ENCODE peak calls at places on chromosomes 12 and 14, in seven cellular contexts. One of them, this sample, is unnamed.
A peak's percentile ranks its signal among the peaks of the same experiment; 100 is the strongest.

GRCh38 chr14:89540009-89540829 is 123.2 kb upstream of the FOXN3 start:
- DNase-seq in H54: no peak
- DNase-seq in caudate nucleus: no peak
- DNase-seq in CD4-positive, alpha-beta memory T cell: no peak
- DNase-seq in activated naive CD4-positive, alpha-beta T cell: no peak
- DNase-seq in activated gamma-delta T cell: no peak
- DNase-seq in cardiac muscle cell: peak; percentile 31
- DNase-seq in this sample: no peak

GRCh38 chr12:92445253-92446081 is 257.3 kb upstream of the PLEKHG7 start:
- DNase-seq in activated naive CD4-positive, alpha-beta T cell: no peak
- DNase-seq in CD4-positive, alpha-beta memory T cell: no peak
- DNase-seq in activated gamma-delta T cell: no peak
- DNase-seq in cardiac muscle cell: no peak
- DNase-seq in caudate nucleus: no peak
- DNase-seq in H54: no peak
- DNase-seq in this sample: no peak

GRCh38 chr12:117580718-117581062 is 219.3 kb upstream of the NOS1 start:
- DNase-seq in cardiac muscle cell: no peak
- DNase-seq in CD4-positive, alpha-beta memory T cell: no peak
- DNase-seq in H54: no peak
- DNase-seq in activated naive CD4-positive, alpha-beta T cell: no peak
- DNase-seq in activated gamma-delta T cell: no peak
- DNase-seq in caudate nucleus: no peak
- DNase-seq in this sample: peak; percentile 30

GRCh38 chr14:26138764-26139445 is 458.9 kb downstream of the NOVA1 start:
- DNase-seq in activated naive CD4-positive, alpha-beta T cell: no peak
- DNase-seq in cardiac muscle cell: peak; percentile 46
- DNase-seq in caudate nucleus: no peak
- DNase-seq in CD4-positive, alpha-beta memory T cell: no peak
- DNase-seq in H54: no peak
- DNase-seq in activated gamma-delta T cell: no peak
- DNase-seq in this sample: no peak

GRCh38 chr12:106033161-106033675 is 105.5 kb downstream of the NUAK1 start:
- DNase-seq in H54: no peak
- DNase-seq in activated naive CD4-positive, alpha-beta T cell: no peak
- DNase-seq in CD4-positive, alpha-beta memory T cell: no peak
- DNase-seq in caudate nucleus: no peak
- DNase-seq in activated gamma-delta T cell: no peak
- DNase-seq in cardiac muscle cell: no peak
- DNase-seq in this sample: no peak

GRCh38 chr12:6764011-6764828 is 1.9 kb upstream of the PTMS start:
- DNase-seq in H54: peak; percentile 95
- DNase-seq in activated gamma-delta T cell: no peak
- DNase-seq in CD4-positive, alpha-beta memory T cell: peak; percentile 56
- DNase-seq in caudate nucleus: peak; percentile 89
- DNase-seq in cardiac muscle cell: peak; percentile 99
- DNase-seq in activated naive CD4-positive, alpha-beta T cell: no peak
- DNase-seq in this sample: peak; percentile 86

GRCh38 chr12:82176761-82177490 is 181.3 kb downstream of the CCDC59 start:
- DNase-seq in H54: no peak
- DNase-seq in activated gamma-delta T cell: no peak
- DNase-seq in activated naive CD4-positive, alpha-beta T cell: no peak
- DNase-seq in CD4-positive, alpha-beta memory T cell: no peak
- DNase-seq in cardiac muscle cell: no peak
- DNase-seq in caudate nucleus: no peak
- DNase-seq in this sample: no peak

GRCh38 chr14:45251912-45252311 is 1.1 kb downstream of the MIS18BP1 start:
- DNase-seq in H54: peak; percentile 8
- DNase-seq in activated naive CD4-positive, alpha-beta T cell: no peak
- DNase-seq in caudate nucleus: no peak
- DNase-seq in activated gamma-delta T cell: no peak
- DNase-seq in cardiac muscle cell: peak; percentile 32
- DNase-seq in CD4-positive, alpha-beta memory T cell: peak; percentile 21
- DNase-seq in this sample: no peak

GRCh38 chr12:1309610-1310009 is 284.8 kb downstream of the FBXL14 start:
- DNase-seq in H54: no peak
- DNase-seq in caudate nucleus: no peak
- DNase-seq in activated naive CD4-positive, alpha-beta T cell: no peak
- DNase-seq in activated gamma-delta T cell: no peak
- DNase-seq in cardiac muscle cell: no peak
- DNase-seq in CD4-positive, alpha-beta memory T cell: no peak
- DNase-seq in this sample: no peak

GRCh38 chr12:90682398-90682797 is 272.6 kb downstream of the CCER1 start:
- DNase-seq in caudate nucleus: no peak
- DNase-seq in activated naive CD4-positive, alpha-beta T cell: no peak
- DNase-seq in activated gamma-delta T cell: no peak
- DNase-seq in cardiac muscle cell: peak; percentile 15
- DNase-seq in H54: no peak
- DNase-seq in CD4-positive, alpha-beta memory T cell: no peak
- DNase-seq in this sample: no peak

GRCh38 chr12:122150127-122150681 is 23.8 kb downstream of the IL31 start:
- DNase-seq in caudate nucleus: no peak
- DNase-seq in cardiac muscle cell: no peak
- DNase-seq in H54: no peak
- DNase-seq in activated naive CD4-positive, alpha-beta T cell: no peak
- DNase-seq in CD4-positive, alpha-beta memory T cell: no peak
- DNase-seq in activated gamma-delta T cell: no peak
- DNase-seq in this sample: no peak

GRCh38 chr12:10811883-10812536 is 2.0 kb upstream of the TAS2R9 start:
- DNase-seq in activated naive CD4-positive, alpha-beta T cell: no peak
- DNase-seq in cardiac muscle cell: no peak
- DNase-seq in activated gamma-delta T cell: no peak
- DNase-seq in H54: no peak
- DNase-seq in caudate nucleus: no peak
- DNase-seq in CD4-positive, alpha-beta memory T cell: no peak
- DNase-seq in this sample: no peak

GRCh38 chr14:104889374-104889755 is 24.3 kb downstream of the CEP170B start:
- DNase-seq in activated naive CD4-positive, alpha-beta T cell: no peak
- DNase-seq in cardiac muscle cell: no peak
- DNase-seq in CD4-positive, alpha-beta memory T cell: no peak
- DNase-seq in caudate nucleus: no peak
- DNase-seq in H54: no peak
- DNase-seq in activated gamma-delta T cell: no peak
- DNase-seq in this sample: no peak

GRCh38 chr12:100427078-100427477 is 46.6 kb upstream of the NR1H4 start:
- DNase-seq in activated naive CD4-positive, alpha-beta T cell: no peak
- DNase-seq in H54: peak; percentile 76
- DNase-seq in cardiac muscle cell: peak; percentile 54
- DNase-seq in caudate nucleus: no peak
- DNase-seq in CD4-positive, alpha-beta memory T cell: no peak
- DNase-seq in activated gamma-delta T cell: no peak
- DNase-seq in this sample: no peak

GRCh38 chr12:126425264-126425663 is 1360.0 kb downstream of the AACS start:
- DNase-seq in activated naive CD4-positive, alpha-beta T cell: no peak
- DNase-seq in activated gamma-delta T cell: no peak
- DNase-seq in caudate nucleus: no peak
- DNase-seq in cardiac muscle cell: no peak
- DNase-seq in H54: no peak
- DNase-seq in CD4-positive, alpha-beta memory T cell: no peak
- DNase-seq in this sample: no peak

GRCh38 chr14:68193970-68194634 is 374.5 kb downstream of the RAD51B start:
- DNase-seq in CD4-positive, alpha-beta memory T cell: no peak
- DNase-seq in activated gamma-delta T cell: no peak
- DNase-seq in activated naive CD4-positive, alpha-beta T cell: no peak
- DNase-seq in cardiac muscle cell: peak; percentile 72
- DNase-seq in H54: no peak
- DNase-seq in caudate nucleus: no peak
- DNase-seq in this sample: no peak

GRCh38 chr12:77777274-77777673 is 53.4 kb upstream of the NAV3 start:
- DNase-seq in caudate nucleus: no peak
- DNase-seq in H54: no peak
- DNase-seq in CD4-positive, alpha-beta memory T cell: no peak
- DNase-seq in cardiac muscle cell: no peak
- DNase-seq in activated gamma-delta T cell: no peak
- DNase-seq in activated naive CD4-positive, alpha-beta T cell: no peak
- DNase-seq in this sample: no peak

GRCh38 chr12:127810026-127810425 is 456.9 kb upstream of the TMEM132C start:
- DNase-seq in H54: peak; percentile 58
- DNase-seq in activated naive CD4-positive, alpha-beta T cell: no peak
- DNase-seq in CD4-positive, alpha-beta memory T cell: no peak
- DNase-seq in activated gamma-delta T cell: no peak
- DNase-seq in cardiac muscle cell: peak; percentile 77
- DNase-seq in caudate nucleus: no peak
- DNase-seq in this sample: no peak

GRCh38 chr12:17108877-17109520 is 503.0 kb upstream of the LMO3 start:
- DNase-seq in cardiac muscle cell: no peak
- DNase-seq in activated naive CD4-positive, alpha-beta T cell: no peak
- DNase-seq in H54: peak; percentile 4
- DNase-seq in activated gamma-delta T cell: no peak
- DNase-seq in CD4-positive, alpha-beta memory T cell: no peak
- DNase-seq in caudate nucleus: no peak
- DNase-seq in this sample: no peak

GRCh38 chr12:108630481-108631207 is 3.0 kb downstream of the SELPLG start:
- DNase-seq in activated naive CD4-positive, alpha-beta T cell: no peak
- DNase-seq in H54: no peak
- DNase-seq in caudate nucleus: no peak
- DNase-seq in cardiac muscle cell: no peak
- DNase-seq in activated gamma-delta T cell: no peak
- DNase-seq in CD4-positive, alpha-beta memory T cell: peak; percentile 29
- DNase-seq in this sample: no peak

GRCh38 chr12:96617178-96617577 is 127.8 kb downstream of the CFAP54 start:
- DNase-seq in H54: no peak
- DNase-seq in caudate nucleus: no peak
- DNase-seq in activated gamma-delta T cell: no peak
- DNase-seq in cardiac muscle cell: no peak
- DNase-seq in CD4-positive, alpha-beta memory T cell: no peak
- DNase-seq in activated naive CD4-positive, alpha-beta T cell: no peak
- DNase-seq in this sample: no peak

GRCh38 chr14:45096218-45096617 is 12.3 kb downstream of the PRPF39 start:
- DNase-seq in activated gamma-delta T cell: no peak
- DNase-seq in cardiac muscle cell: no peak
- DNase-seq in H54: no peak
- DNase-seq in CD4-positive, alpha-beta memory T cell: no peak
- DNase-seq in activated naive CD4-positive, alpha-beta T cell: no peak
- DNase-seq in caudate nucleus: no peak
- DNase-seq in this sample: no peak

GRCh38 chr12:12534975-12535374 is 27.7 kb downstream of the DUSP16 start:
- DNase-seq in H54: no peak
- DNase-seq in CD4-positive, alpha-beta memory T cell: no peak
- DNase-seq in activated naive CD4-positive, alpha-beta T cell: no peak
- DNase-seq in activated gamma-delta T cell: no peak
- DNase-seq in cardiac muscle cell: no peak
- DNase-seq in caudate nucleus: no peak
- DNase-seq in this sample: no peak

GRCh38 chr12:88720785-88721650 is 140.7 kb upstream of the KITLG start:
- DNase-seq in H54: no peak
- DNase-seq in CD4-positive, alpha-beta memory T cell: no peak
- DNase-seq in caudate nucleus: no peak
- DNase-seq in cardiac muscle cell: no peak
- DNase-seq in activated gamma-delta T cell: no peak
- DNase-seq in activated naive CD4-positive, alpha-beta T cell: no peak
- DNase-seq in this sample: no peak

GRCh38 chr12:87196329-87196728 is 832.9 kb downstream of the C12orf50 start:
- DNase-seq in cardiac muscle cell: peak; percentile 30
- DNase-seq in activated gamma-delta T cell: no peak
- DNase-seq in activated naive CD4-positive, alpha-beta T cell: no peak
- DNase-seq in CD4-positive, alpha-beta memory T cell: no peak
- DNase-seq in H54: no peak
- DNase-seq in caudate nucleus: no peak
- DNase-seq in this sample: no peak

GRCh38 chr14:32627545-32628298 is 298.6 kb downstream of the AKAP6 start:
- DNase-seq in CD4-positive, alpha-beta memory T cell: no peak
- DNase-seq in caudate nucleus: no peak
- DNase-seq in activated gamma-delta T cell: no peak
- DNase-seq in H54: no peak
- DNase-seq in activated naive CD4-positive, alpha-beta T cell: no peak
- DNase-seq in cardiac muscle cell: no peak
- DNase-seq in this sample: no peak

GRCh38 chr14:61203059-61203753 is 77.9 kb downstream of the TMEM30B start:
- DNase-seq in CD4-positive, alpha-beta memory T cell: no peak
- DNase-seq in activated naive CD4-positive, alpha-beta T cell: no peak
- DNase-seq in activated gamma-delta T cell: no peak
- DNase-seq in cardiac muscle cell: no peak
- DNase-seq in H54: no peak
- DNase-seq in caudate nucleus: no peak
- DNase-seq in this sample: no peak

GRCh38 chr12:24850486-24850885 is 98.4 kb downstream of the BCAT1 start:
- DNase-seq in CD4-positive, alpha-beta memory T cell: no peak
- DNase-seq in activated naive CD4-positive, alpha-beta T cell: no peak
- DNase-seq in cardiac muscle cell: no peak
- DNase-seq in activated gamma-delta T cell: no peak
- DNase-seq in caudate nucleus: no peak
- DNase-seq in H54: no peak
- DNase-seq in this sample: no peak

This sample was measured in neural crest cell.